ENCODE peak calls at places on chromosomes 6 and 20, in ten cellular contexts. A is AG10803, J is omental fat pad, L is ascending aorta, H is Peyer's patch, Y is esophagus squamous epithelium, R is GM23338, W is nephron progenitor cell, M is retinal pigment epithelial cell, I is kidney epithelial cell. G is an unnamed sample.

GRCh38 chr20:3483784-3484183 is 13.0 kb downstream of the ATRN start:
- DNase-seq in A (peak; percentile 23), J (no peak), L (no peak), H (no peak), Y (no peak), R (no peak), W (no peak), M (no peak), I (no peak), G (no peak)

GRCh38 chr6:127514396-127515227 is 4.5 kb downstream of the MTCL3 start:
- DNase-seq in A (peak; percentile 55), J (no peak), L (no peak), H (peak; percentile 51), Y (no peak), R (peak; percentile 86), W (peak; percentile 74), M (no peak), I (no peak), G (no peak)

GRCh38 chr6:170203212-170203611 is 87.7 kb downstream of the DLL1 start:
- DNase-seq in A (no peak), J (no peak), L (no peak), H (no peak), Y (no peak), R (no peak), W (no peak), M (no peak), I (no peak), G (no peak)

GRCh38 chr6:3698021-3698420 is 53.5 kb downstream of the PXDC1 start:
- DNase-seq in A (peak; percentile 12), J (no peak), L (no peak), H (no peak), Y (no peak), R (no peak), W (no peak), M (peak; percentile 56), I (no peak), G (no peak)

GRCh38 chr20:22572023-22572422 is 12.3 kb downstream of the FOXA2 start:
- DNase-seq in A (no peak), J (no peak), L (no peak), H (no peak), Y (no peak), R (no peak), W (no peak), M (no peak), I (no peak), G (no peak)

GRCh38 chr20:137668-138131 is 4.7 kb upstream of the DEFB126 start:
- DNase-seq in A (no peak), J (no peak), L (no peak), H (no peak), Y (no peak), R (peak; percentile 64), W (no peak), M (no peak), I (no peak), G (no peak)

GRCh38 chr6:15622045-15622750 is 40.6 kb downstream of the DTNBP1 start:
- DNase-seq in A (no peak), J (no peak), L (no peak), H (no peak), Y (no peak), R (no peak), W (no peak), M (no peak), I (no peak), G (no peak)

GRCh38 chr6:37507690-37508421 is 8.2 kb upstream of the CCDC167 start:
- DNase-seq in A (no peak), J (no peak), L (no peak), H (no peak), Y (no peak), R (no peak), W (no peak), M (no peak), I (no peak), G (no peak)

DNA sequence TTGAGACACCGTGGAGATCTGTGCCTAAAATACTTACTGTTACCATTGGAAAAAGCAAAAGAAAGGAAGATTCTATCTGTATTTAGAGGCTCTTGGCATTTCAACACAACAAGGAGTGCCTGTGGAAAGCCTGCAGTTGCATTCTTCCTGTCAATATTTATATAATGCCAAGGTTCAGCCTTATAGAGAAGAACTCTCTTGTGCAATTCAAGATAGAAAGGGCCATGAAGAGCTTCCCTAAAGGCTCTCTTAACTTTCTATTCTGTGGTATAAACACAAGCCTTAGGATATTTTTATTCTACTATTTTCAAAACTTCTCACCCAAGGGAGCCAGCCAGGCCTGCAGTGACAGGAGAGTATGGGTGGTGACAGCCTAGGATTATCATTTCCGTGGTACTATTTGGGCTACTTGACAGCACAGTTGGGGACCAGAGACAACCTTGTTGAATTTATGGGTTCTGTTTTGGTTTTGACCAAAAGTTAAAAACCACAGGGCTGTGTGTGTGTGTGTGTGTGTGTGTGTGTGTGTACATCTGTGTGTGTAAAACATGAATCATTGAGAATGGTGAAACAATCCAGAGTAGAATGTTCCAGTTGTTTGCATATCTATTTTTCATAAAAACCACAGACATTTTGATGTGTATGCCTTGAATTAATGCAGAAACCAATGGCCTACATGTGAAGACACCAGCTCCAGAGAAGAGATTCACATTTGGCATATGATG is 701.0 kb upstream of the SLC35B3 start:
- DNase-seq in A (peak; percentile 80), J (no peak), L (no peak), H (no peak), Y (no peak), R (no peak), W (no peak), M (no peak), I (no peak), G (no peak)
- TF ChIP-seq CTCF in A (no peak), J (no peak), L (no peak), H (no peak), Y (no peak), R (no peak), W (no peak), M (no peak), I (no peak), G (no peak)

DNA sequence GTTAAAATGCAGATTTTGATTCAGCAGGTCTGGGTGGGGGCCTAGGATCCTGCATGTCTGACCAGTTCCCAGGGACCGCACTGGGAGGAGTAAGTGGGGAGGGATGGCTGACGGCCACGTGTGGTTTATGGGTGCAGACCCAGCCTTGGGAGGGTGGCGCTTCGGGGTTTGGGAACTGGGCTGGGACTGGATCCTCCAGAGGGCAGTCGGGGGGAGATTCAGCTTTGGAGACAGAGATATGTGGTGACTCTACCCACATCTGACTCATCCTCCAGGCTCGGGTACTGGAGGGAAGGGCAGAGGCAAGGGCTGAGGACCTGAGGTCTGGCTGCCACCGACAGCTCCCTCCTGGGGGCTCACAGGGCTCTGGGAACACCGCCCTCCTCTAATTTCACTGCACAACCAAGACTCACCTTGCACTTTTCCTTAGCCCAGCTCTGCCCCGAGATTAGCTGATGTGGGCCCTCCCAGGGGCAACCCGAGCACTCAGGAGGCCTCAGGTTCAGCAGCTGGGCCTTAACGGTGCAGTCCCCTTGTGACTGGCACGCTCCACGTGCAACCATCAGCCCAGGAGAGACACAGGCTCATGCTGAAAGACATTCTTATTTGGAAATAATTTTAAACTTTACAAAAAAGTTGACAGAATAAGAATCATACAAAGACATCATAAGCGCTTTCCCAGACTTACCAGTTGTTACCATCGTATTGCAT is 172.8 kb upstream of the PMEPA1 start:
- DNase-seq in A (peak; percentile 43), J (no peak), L (no peak), H (no peak), Y (no peak), R (no peak), W (no peak), M (no peak), I (no peak), G (peak; percentile 45)
- TF ChIP-seq CTCF in A (no peak), J (no peak), L (no peak), H (no peak), Y (no peak), R (no peak), W (no peak), M (no peak), I (no peak), G (no peak)

DNA sequence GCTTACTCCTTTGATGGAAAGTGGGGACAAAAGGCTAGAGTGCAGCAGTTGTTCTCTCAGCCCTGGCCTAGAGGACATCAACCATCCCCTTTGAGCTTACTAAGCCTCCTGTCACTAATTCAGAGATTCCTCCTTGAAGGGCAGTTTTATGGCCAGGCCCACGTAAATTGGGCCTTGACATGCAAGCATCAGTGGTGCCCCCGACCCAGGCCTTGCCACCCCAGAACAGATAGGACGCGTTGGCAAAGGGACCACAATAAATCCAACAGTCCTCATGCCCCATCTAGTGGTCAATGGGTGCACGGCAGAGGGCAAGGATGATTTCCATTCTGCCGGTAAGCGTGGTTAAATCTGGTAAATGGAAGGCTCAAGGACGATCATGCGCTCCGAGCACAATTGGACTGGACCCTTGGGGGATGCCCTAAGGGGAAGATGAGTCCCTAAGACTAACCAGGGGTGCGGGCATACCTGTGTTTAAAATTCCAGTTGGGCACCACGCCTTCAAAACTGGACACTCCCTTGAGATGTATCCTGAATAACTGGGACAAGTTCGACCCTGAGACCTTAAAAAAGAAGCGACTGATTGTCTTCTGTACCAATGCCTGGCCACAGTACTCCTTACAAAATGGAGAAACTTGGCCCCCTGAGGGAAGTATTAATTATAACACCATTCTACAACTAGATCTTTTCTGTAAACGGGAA is 32.6 kb downstream of the CEP85L start:
- DNase-seq in A (peak; percentile 20), J (peak; percentile 38), L (no peak), H (peak; percentile 66), Y (no peak), R (peak; percentile 76), W (peak; percentile 49), M (no peak), I (no peak), G (no peak)
- TF ChIP-seq CTCF in A (peak; percentile 89), J (peak; percentile 38), L (peak; percentile 83), H (peak; percentile 58), Y (peak; percentile 56), R (peak; percentile 91), W (peak; percentile 70), M (peak; percentile 96), I (peak; percentile 77), G (peak; percentile 81)

GRCh38 chr6:36252005-36252404 is 17.9 kb upstream of the PNPLA1 start:
- DNase-seq in A (no peak), J (no peak), L (no peak), H (no peak), Y (no peak), R (no peak), W (no peak), M (no peak), I (no peak), G (no peak)

GRCh38 chr6:36249536-36249935 is 20.3 kb upstream of the PNPLA1 start:
- DNase-seq in A (peak; percentile 21), J (no peak), L (no peak), H (no peak), Y (no peak), R (no peak), W (no peak), M (no peak), I (no peak), G (no peak)

GRCh38 chr6:36247691-36248090 is 22.2 kb upstream of the PNPLA1 start:
- DNase-seq in A (peak; percentile 45), J (no peak), L (no peak), H (no peak), Y (no peak), R (no peak), W (no peak), M (no peak), I (no peak), G (no peak)

GRCh38 chr6:36246511-36247268 is 23.2 kb upstream of the PNPLA1 start:
- DNase-seq in A (no peak), J (no peak), L (no peak), H (no peak), Y (no peak), R (no peak), W (no peak), M (no peak), I (no peak), G (no peak)

DNA sequence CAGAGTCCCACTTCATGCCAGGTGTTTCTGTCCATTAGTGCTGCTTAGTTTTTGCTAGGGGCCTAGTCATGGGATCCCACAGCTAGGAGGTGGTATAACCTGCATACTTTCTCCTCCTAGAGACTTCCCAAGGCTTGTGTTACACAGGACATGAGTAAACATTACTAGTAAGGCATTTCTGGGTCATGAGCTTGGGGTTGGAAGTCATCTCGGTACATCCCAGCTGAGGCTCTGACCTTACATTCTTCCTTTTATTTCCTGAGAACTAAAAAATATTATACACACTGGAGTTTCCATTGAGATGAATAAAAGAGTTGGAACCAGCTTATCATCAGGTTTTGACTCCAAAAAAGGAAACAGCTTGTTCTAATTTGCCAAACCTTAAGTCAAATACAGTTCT is 20.9 kb upstream of the PNPLA1 start:
- DNase-seq in A (peak; percentile 33), J (no peak), L (no peak), H (no peak), Y (no peak), R (no peak), W (no peak), M (no peak), I (no peak), G (no peak)
- TF ChIP-seq CTCF in A (no peak), J (no peak), L (no peak), H (no peak), Y (no peak), R (no peak), W (no peak), M (no peak), I (no peak), G (no peak)